ENCODE peak calls at places on chromosomes 2 and 18, in eight cellular contexts. J is lower lobe of right lung; F is T47D; H is substantia nigra; V is heart left ventricle; L is CD8-positive, alpha-beta T cell; X is brain pericyte; W is NCI-H1092 treated with DMSO at 0.1 percent for 48 hours. C is an unnamed sample.

GRCh38 chr2:2901384-2902345 is 476.0 kb downstream of the EIPR1 start:
- DNase-seq in J (no peak), F (no peak), H (no peak), V (no peak), L (no peak), X (no peak), W (no peak), C (peak; percentile 12)

GRCh38 chr18:32760391-32760790 is 12.4 kb downstream of the KLHL14 start:
- DNase-seq in J (no peak), F (no peak), H (no peak), V (no peak), L (no peak), X (no peak), W (no peak), C (no peak)

GRCh38 chr2:173828189-173829157 is 136.7 kb downstream of the SP3 start:
- DNase-seq in J (no peak), F (no peak), H (no peak), V (no peak), L (no peak), X (no peak), W (no peak), C (no peak)

GRCh38 chr2:8315766-8316165 is 366.1 kb upstream of the ID2 start:
- DNase-seq in J (no peak), F (no peak), H (no peak), V (peak; percentile 22), L (peak; percentile 49), X (no peak), W (no peak), C (no peak)

GRCh38 chr2:240326886-240327285 is 108.6 kb upstream of the GPC1 start:
- DNase-seq in J (no peak), F (no peak), H (no peak), V (no peak), L (no peak), X (no peak), W (no peak), C (no peak)

GRCh38 chr2:120669121-120669952 is 66.3 kb upstream of the GLI2 start:
- DNase-seq in J (peak; percentile 60), F (no peak), H (no peak), V (no peak), L (no peak), X (no peak), W (peak; percentile 18), C (no peak)

GRCh38 chr18:69328086-69328485 is 72.6 kb upstream of the DOK6 start:
- DNase-seq in J (no peak), F (no peak), H (no peak), V (no peak), L (no peak), X (no peak), W (no peak), C (no peak)

GRCh38 chr2:220626603-220627002 is 945.5 kb downstream of the EPHA4 start:
- DNase-seq in J (no peak), F (no peak), H (no peak), V (no peak), L (no peak), X (no peak), W (no peak), C (no peak)

GRCh38 chr2:210099940-210100339 is 71.3 kb downstream of the KANSL1L start:
- DNase-seq in J (no peak), F (no peak), H (no peak), V (no peak), L (no peak), X (no peak), W (no peak), C (peak; percentile 12)

GRCh38 chr2:68190991-68191731 is 33.5 kb downstream of the PNO1 start:
- DNase-seq in J (no peak), F (no peak), H (no peak), V (no peak), L (no peak), X (no peak), W (no peak), C (no peak)

GRCh38 chr2:98445708-98446577 is 1.3 kb downstream of the INPP4A start:
- DNase-seq in J (no peak), F (no peak), H (no peak), V (no peak), L (peak; percentile 58), X (no peak), W (no peak), C (peak; percentile 26)

GRCh38 chr2:117771969-117772630 is 42.4 kb upstream of the DDX18 start:
- DNase-seq in J (no peak), F (peak; percentile 8), H (no peak), V (no peak), L (no peak), X (no peak), W (peak; percentile 21), C (no peak)